ENCODE peak calls at places on chromosomes 16 and 17, in six cellular contexts. C is sigmoid colon, Z is iPS DF 6.9, P is aorta, X is A549, L is ascending aorta. O is an unnamed sample. For H3K4me1, the result is how much of the 10 kb centered on the place peaks cover.

GRCh38 chr17:69485901-69486643 is 71.6 kb downstream of the MAP2K6 start:
- DNase-seq in X (peak), L (no peak), Z (no peak), C (no peak), P (no peak), O (peak)

GRCh38 chr16:84150926-84151325 is 5.8 kb downstream of the DNAAF1 start:
- DNase-seq in X (no peak), Z (no peak), P (no peak), C (no peak), L (no peak), O (no peak)

GRCh38 chr17:33016920-33017319 is 25.3 kb downstream of the SPACA3 start:
- DNase-seq in P (no peak), Z (no peak), X (no peak), L (peak), C (no peak), O (no peak)

GRCh38 chr16:46790599-46791270 is 40.2 kb downstream of the C16orf87 start:
- DNase-seq in X (no peak), P (no peak), L (no peak), Z (no peak), C (no peak), O (no peak)

GRCh38 chr17:34015253-34015652 is 239.8 kb upstream of the CCL2 start:
- DNase-seq in Z (no peak), C (no peak), L (no peak), X (no peak), P (no peak), O (peak)

GRCh38 chr16:51648521-51648920 is 497.5 kb upstream of the SALL1 start:
- DNase-seq in X (no peak), Z (no peak), P (no peak), L (no peak), C (no peak), O (no peak)

GRCh38 chr16:13907431-13907830 is 12.5 kb upstream of the ERCC4 start:
- DNase-seq in P (no peak), Z (no peak), X (no peak), C (no peak), L (no peak), O (no peak)

GRCh38 chr16:74107795-74108610 is 188.6 kb upstream of the PSMD7 start:
- DNase-seq in Z (peak), C (no peak), L (no peak), P (no peak), X (peak), O (peak)

GRCh38 chr17:731943-732787 is at the start of gene TLCD3A:
- DNase-seq in Z (no peak), X (peak), P (peak), C (peak), L (peak), O (peak)

GRCh38 chr17:34639706-34640425 is 60.5 kb downstream of the TMEM132E start:
- DNase-seq in L (no peak), P (peak), Z (no peak), X (no peak), C (no peak), O (peak)

GRCh38 chr17:32894245-32894644 is 17.3 kb upstream of the MYO1D start:
- DNase-seq in C (no peak), X (no peak), L (no peak), Z (no peak), P (no peak), O (no peak)

GRCh38 chr17:68133370-68134045 is 98.0 kb downstream of the KPNA2 start:
- DNase-seq in P (no peak), X (no peak), C (no peak), L (no peak), Z (peak), O (no peak)

GRCh38 chr17:68131456-68131855 is 95.9 kb downstream of the KPNA2 start:
- DNase-seq in L (no peak), X (no peak), C (no peak), P (no peak), Z (no peak), O (no peak)

GRCh38 chr17:68125471-68125870 is 89.9 kb downstream of the KPNA2 start:
- DNase-seq in P (no peak), X (no peak), C (no peak), L (no peak), Z (no peak), O (no peak)

GRCh38 chr17:68122587-68122986 is 87.1 kb downstream of the KPNA2 start:
- DNase-seq in P (no peak), Z (no peak), L (no peak), C (no peak), X (no peak), O (no peak)

GRCh38 chr17:68127914-68128313 is 92.4 kb downstream of the KPNA2 start:
- DNase-seq in X (no peak), L (no peak), C (no peak), P (no peak), Z (no peak), O (no peak)
- H3K4me1 ChIP-seq in X (under half), L (under half), C (under half), P (under half), Z (under half), O (under half)

GRCh38 chr17:78935419-78936323 is 10.5 kb upstream of the TIMP2 start:
- DNase-seq in L (peak), X (peak), Z (no peak), C (peak), P (peak), O (peak)
- H3K27ac ChIP-seq in L (peak), X (peak), Z (no peak), C (peak), P (peak), O (peak)

GRCh38 chr17:31320231-31320630 is 1.2 kb downstream of the EVI2A start:
- DNase-seq in L (no peak), Z (no peak), C (no peak), P (no peak), X (no peak), O (no peak)
- H3K4me3 ChIP-seq in L (no peak), Z (no peak), C (no peak), P (no peak), X (no peak), O (no peak)

DNA sequence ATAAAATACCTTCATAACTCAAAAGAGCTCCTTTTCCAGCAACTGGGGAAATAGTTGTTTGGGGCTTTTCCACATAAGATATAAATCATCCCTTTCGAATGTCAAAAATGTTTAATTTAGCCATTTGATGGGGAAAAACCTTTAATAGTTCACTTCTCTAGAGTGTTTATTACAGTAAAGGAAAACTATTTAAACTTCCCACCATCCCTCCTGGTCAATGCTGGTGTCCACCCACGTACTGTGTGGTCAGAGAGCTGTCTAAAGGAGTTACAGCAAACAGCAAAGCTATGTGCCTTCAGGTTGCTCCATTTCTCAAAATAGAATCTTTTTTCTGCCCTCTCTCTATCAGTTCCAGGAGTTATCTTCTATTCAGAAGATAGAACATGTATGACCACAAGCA is 33.5 kb downstream of the KANSL1 start:
- DNase-seq in P (no peak), X (no peak), C (no peak), L (no peak), Z (no peak), O (no peak)
- H3K4me1 ChIP-seq in P (under half), X (half or more), C (half or more), L (under half), Z (under half), O (under half)

DNA sequence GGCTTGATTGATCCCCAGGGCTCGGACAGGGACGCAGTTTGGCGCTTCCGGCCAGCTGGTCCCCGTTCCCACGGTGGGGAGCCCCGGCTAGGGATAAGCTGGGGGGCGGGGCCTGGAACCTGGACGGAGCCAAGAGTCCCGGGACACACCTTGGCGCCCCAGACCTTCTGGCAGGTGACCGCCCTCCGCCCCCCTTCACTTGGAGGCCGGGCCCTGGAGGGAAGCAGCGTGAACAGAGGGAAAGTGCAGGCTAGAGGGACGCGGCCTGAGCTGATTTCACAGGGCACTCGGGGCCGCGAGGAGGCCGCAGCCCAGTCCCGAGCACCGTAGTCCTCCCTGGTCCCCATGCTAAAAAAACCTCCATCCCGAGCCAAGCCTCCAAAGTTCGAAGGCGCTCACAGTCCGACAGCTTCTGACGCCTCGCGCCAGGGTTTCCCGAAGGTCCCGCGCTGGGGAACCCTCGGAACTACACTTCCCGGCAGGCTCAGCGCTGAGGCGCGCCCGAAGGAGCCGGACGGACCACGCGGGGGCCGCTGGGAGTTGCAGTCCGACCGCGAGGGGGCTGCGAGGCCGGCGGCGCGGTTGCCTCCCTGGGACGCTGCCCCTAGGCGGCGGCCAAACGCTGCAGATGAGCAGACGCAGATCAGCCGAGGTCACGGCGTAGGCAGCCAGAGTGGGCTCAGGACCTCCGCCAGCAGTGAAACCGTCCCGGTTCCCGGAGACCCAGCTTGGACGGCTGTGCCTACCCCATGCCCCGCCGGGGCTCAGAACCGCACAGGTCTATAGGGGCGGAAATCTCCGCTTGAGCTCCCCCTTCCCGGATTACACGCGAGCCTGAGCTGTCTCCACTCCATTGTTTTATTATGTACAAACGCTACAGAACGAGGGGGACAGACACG is at the start of gene TBX6:
- DNase-seq in P (peak), Z (peak), X (peak), L (peak), C (peak), O (peak)
- H3K27ac ChIP-seq in P (no peak), Z (no peak), X (peak), L (peak), C (peak), O (peak)

O was measured in SJCRH30.